ENCODE peak calls at places on chromosomes 5 and 9, in four cellular contexts. O is upper lobe of right lung, J is breast epithelium, D is cardiac muscle cell. R is an unnamed sample. For H3K9me3, the result is how much of the 10 kb centered on the place peaks cover.

GRCh38 chr9:126700296-126700695 is 86.6 kb downstream of the LMX1B start:
- DNase-seq in O (peak), J (peak), D (no peak), R (no peak)

GRCh38 chr9:133237271-133237731 is 28.3 kb upstream of the OBP2B start:
- DNase-seq in O (no peak), J (peak), D (no peak), R (no peak)

GRCh38 chr5:79938468-79938867 is 52.6 kb downstream of the MTX3 start:
- DNase-seq in O (no peak), J (no peak), D (no peak), R (no peak)

GRCh38 chr9:137445930-137446431 is 4.8 kb upstream of the ENTPD8 start:
- DNase-seq in O (no peak), J (no peak), D (no peak), R (peak)

GRCh38 chr5:136772541-136772940 is 407.2 kb upstream of the TRPC7 start:
- DNase-seq in O (no peak), J (no peak), D (no peak), R (no peak)

GRCh38 chr9:133120343-133121199 is 469 bp downstream of the RALGDS start:
- DNase-seq in O (no peak), J (no peak), D (no peak), R (no peak)

GRCh38 chr5:6256901-6257300 is 121.4 kb downstream of the MED10 start:
- DNase-seq in O (no peak), J (no peak), D (no peak), R (no peak)

GRCh38 chr5:154486427-154486866 is 8.4 kb upstream of the HAND1 start:
- DNase-seq in O (no peak), J (no peak), D (peak), R (no peak)

GRCh38 chr9:69295872-69296562 is 29.0 kb upstream of the ENTREP1 start:
- DNase-seq in O (no peak), J (no peak), D (peak), R (no peak)

GRCh38 chr5:120615967-120616645 is 152.0 kb downstream of the PRR16 start:
- DNase-seq in O (no peak), J (no peak), D (no peak), R (no peak)

GRCh38 chr5:33465120-33465519 is 24.4 kb downstream of the TARS1 start:
- DNase-seq in O (no peak), J (no peak), D (no peak), R (no peak)

GRCh38 chr5:16539169-16539666 is 73.6 kb upstream of the ZNF622 start:
- DNase-seq in O (no peak), J (no peak), D (no peak), R (no peak)

GRCh38 chr5:171596391-171596878 is 177.0 kb downstream of the FGF18 start:
- DNase-seq in O (peak), J (no peak), D (peak), R (no peak)

GRCh38 chr5:134125195-134126015 is 10.9 kb downstream of the TCF7 start:
- DNase-seq in O (no peak), J (no peak), D (no peak), R (no peak)

GRCh38 chr5:136012041-136012804 is 16.6 kb upstream of the TGFBI start:
- DNase-seq in O (no peak), J (no peak), D (no peak), R (no peak)

GRCh38 chr5:35821513-35821912 is 35.2 kb upstream of the IL7R start:
- DNase-seq in O (no peak), J (no peak), D (no peak), R (no peak)

DNA sequence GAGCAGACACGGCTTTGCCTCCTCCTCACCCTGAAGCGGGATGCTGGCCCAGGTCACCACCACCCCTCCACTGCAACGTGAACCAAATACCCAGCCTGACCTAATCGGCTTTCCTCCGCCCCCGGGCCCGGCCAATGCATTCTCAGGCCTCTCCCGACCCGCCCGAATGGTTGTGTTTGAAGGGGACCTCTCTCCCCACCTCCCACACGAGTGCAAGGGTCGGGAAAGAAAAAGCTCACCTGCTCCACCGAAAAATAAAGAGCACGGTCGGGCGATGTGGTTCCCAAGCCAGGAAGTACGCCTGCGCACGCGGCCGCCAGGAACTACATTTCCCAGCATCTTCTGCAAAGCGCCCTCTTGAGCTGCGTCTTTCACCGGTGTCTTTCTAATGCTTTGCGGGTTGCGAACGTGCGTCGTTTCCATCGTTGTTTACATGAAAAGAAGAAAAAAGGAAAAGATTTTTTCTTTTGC is at the start of gene ZNF883:
- DNase-seq in O (peak), J (peak), D (peak), R (no peak)
- H3K9me3 ChIP-seq in O (under half), J (under half), D (under half), R (under half)

GRCh38 chr5:4411664-4412063 is 728.5 kb upstream of the ADAMTS16 start:
- DNase-seq in O (no peak), J (no peak), D (no peak), R (no peak)
- H3K9me3 ChIP-seq in O (under half), J (under half), D (under half), R (under half)

GRCh38 chr5:122788996-122789395 is 14.1 kb downstream of the SNX2 start:
- DNase-seq in O (no peak), J (no peak), D (no peak), R (no peak)
- H3K9me3 ChIP-seq in O (under half), J (under half), D (under half), R (under half)

DNA sequence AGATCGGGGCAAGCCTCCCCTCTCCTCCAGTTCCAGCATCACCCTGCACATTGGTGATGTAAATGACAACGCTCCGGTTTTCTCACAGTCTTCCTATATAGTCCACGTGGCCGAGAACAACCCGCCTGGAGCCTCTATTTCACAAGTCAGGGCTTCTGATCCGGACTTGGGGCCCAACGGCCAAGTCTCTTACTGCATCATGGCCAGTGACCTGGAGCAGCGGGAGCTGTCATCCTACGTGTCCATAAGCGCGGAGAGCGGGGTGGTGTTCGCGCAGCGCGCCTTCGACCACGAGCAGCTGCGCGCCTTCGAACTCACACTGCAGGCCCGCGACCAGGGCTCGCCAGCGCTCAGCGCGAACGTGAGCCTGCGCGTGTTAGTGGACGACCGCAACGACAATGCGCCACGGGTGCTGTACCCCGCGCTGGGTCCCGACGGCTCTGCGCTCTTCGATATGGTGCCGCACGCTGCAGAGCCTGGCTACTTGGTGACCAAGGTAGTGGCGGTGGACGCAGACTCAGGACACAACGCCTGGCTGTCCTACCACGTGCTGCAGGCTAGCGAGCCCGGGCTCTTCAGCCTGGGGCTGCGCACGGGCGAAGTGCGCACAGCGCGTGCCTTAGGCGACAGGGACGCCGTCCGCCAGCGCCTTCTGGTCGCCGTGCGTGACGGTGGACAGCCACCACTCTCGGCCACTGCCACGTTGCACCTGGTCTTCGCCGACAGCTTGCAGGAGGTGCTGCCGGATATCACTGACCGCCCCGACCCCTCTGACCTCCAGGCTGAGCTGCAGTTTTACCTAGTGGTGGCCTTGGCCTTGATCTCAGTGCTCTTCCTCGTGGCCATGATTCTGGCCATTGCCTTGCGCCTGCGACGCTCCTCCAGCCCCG is 1.9 kb downstream of the PCDHGB4 start:
- DNase-seq in O (no peak), J (no peak), D (no peak), R (no peak)
- H3K9me3 ChIP-seq in O (under half), J (half or more), D (under half), R (under half)

DNA sequence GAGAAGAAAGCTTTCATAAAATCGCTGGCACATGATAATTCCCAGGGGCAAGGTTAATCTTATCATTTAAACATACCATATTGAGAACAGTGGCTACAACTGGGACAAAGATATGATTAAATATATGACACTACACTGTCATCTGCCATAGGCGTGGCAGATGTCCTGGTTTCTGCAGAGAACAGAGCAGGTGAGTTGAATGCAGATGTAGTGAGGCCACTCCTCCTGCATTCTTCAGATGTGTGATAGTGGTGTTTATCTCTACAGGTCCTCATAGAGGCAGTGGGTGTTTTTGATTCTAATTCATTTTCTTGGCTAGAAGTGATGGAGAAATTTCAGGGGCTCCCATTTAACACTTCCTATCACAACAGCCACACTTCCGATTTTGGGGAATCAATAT is 237.0 kb upstream of the CDH9 start:
- DNase-seq in O (no peak), J (no peak), D (no peak), R (no peak)
- H3K9me3 ChIP-seq in O (under half), J (under half), D (under half), R (under half)

DNA sequence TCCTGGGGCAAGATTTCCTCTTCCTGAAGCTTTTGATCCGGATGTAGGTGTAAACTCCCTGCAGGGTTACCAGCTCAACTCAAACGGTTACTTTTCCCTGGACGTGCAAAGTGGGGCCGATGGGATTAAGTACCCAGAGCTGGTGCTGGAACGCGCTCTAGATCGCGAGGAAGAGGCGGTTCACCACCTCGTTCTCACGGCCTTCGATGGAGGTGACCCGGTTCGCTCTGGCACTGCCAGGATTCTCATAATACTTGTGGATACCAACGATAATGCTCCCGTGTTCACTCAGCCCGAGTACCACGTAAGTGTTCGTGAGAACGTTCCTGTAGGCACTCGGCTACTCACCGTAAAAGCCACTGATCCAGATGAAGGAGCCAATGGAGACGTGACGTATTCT is 820 bp downstream of the PCDHGA4 start:
- DNase-seq in O (no peak), J (no peak), D (no peak), R (no peak)
- H3K9me3 ChIP-seq in O (under half), J (half or more), D (under half), R (under half)